ENCODE peak calls at places on chromosomes 5 and 9, in five cellular contexts. S is anterior cingulate cortex; W is non-pigmented ciliary epithelial cell; B is activated naive CD8-positive, alpha-beta T cell treated with anti-CD3 and anti-CD28 coated beads, Interleukin-2, amount 50 U/mL, for 16 hours; A is mammary epithelial cell. P is an unnamed sample.

GRCh38 chr5:59115345-59115744 is 532.5 kb downstream of the RAB3C start:
- DNase-seq in A (peak; percentile 18), B (no peak), S (no peak), W (no peak), P (no peak)

GRCh38 chr9:5843450-5844249 is 10.7 kb upstream of the ERMP1 start:
- DNase-seq in B (no peak), A (no peak), S (no peak), W (peak; percentile 26), P (no peak)

GRCh38 chr9:16515879-16516289 is 354.6 kb downstream of the BNC2 start:
- DNase-seq in A (no peak), B (no peak), W (no peak), S (no peak), P (peak; percentile 81)

GRCh38 chr5:71903826-71904225 is 184.8 kb downstream of the CARTPT start:
- DNase-seq in A (no peak), B (no peak), S (no peak), W (no peak), P (no peak)

GRCh38 chr5:140608730-140609520 is 24.1 kb downstream of the CD14 start:
- DNase-seq in W (no peak), A (peak; percentile 51), S (no peak), B (no peak), P (no peak)

GRCh38 chr9:78598120-78598519 is 301.2 kb downstream of the PSAT1 start:
- DNase-seq in B (no peak), W (no peak), A (no peak), S (no peak), P (no peak)

GRCh38 chr9:3879731-3880493 is 354.1 kb upstream of the RFX3 start:
- DNase-seq in S (no peak), B (no peak), W (no peak), A (peak; percentile 43), P (no peak)

GRCh38 chr9:76567086-76567485 is 108.1 kb downstream of the GCNT1 start:
- DNase-seq in W (no peak), S (no peak), A (no peak), B (no peak), P (no peak)

GRCh38 chr9:114433720-114434255 is 46.0 kb upstream of the AKNA start:
- DNase-seq in A (no peak), B (no peak), S (no peak), W (no peak), P (no peak)

GRCh38 chr5:125874717-125875116 is 548.5 kb upstream of the GRAMD2B start:
- DNase-seq in W (no peak), A (peak; percentile 33), B (no peak), S (no peak), P (no peak)

GRCh38 chr5:78746990-78747389 is 98.4 kb upstream of the LHFPL2 start:
- DNase-seq in B (no peak), W (no peak), A (no peak), S (no peak), P (peak; percentile 62)

GRCh38 chr9:18379073-18379811 is 94.7 kb upstream of the ADAMTSL1 start:
- DNase-seq in W (peak; percentile 94), S (no peak), A (peak; percentile 87), B (no peak), P (no peak)

P was measured in H9.